ENCODE peak calls at places on chromosomes 7 and 10, in seven cellular contexts. L is bronchial epithelial cell, H is mesothelial cell of epicardium, Q is fibroblast of villous mesenchyme, R is gastrocnemius medialis, V is WTC11, D is fibroblast of lung. I is an unnamed sample.

GRCh38 chr10:99364125-99364524 is 35.0 kb downstream of the CNNM1 start:
- DNase-seq in R (no peak), L (no peak), V (no peak), Q (no peak), D (no peak), H (no peak), I (no peak)

GRCh38 chr10:92213049-92213448 is 77.8 kb downstream of the CPEB3 start:
- DNase-seq in R (no peak), L (no peak), V (no peak), D (no peak), H (no peak), Q (no peak), I (no peak)

GRCh38 chr10:133309111-133309719 is 501 bp downstream of the ZNF511 start:
- DNase-seq in H (peak; percentile 90), V (peak; percentile 94), R (peak; percentile 92), L (peak; percentile 78), D (peak; percentile 90), Q (peak; percentile 94), I (peak; percentile 98)

GRCh38 chr7:28700790-28701203 is 257.3 kb downstream of the TRIL start:
- DNase-seq in V (no peak), R (no peak), H (no peak), Q (no peak), D (no peak), L (no peak), I (no peak)

GRCh38 chr7:464712-465461 is 54.8 kb downstream of the PDGFA start:
- DNase-seq in L (no peak), R (peak; percentile 9), Q (peak; percentile 91), D (peak; percentile 68), H (no peak), V (peak; percentile 10), I (no peak)

GRCh38 chr10:16519908-16520861 is 1.5 kb downstream of the C1QL3 start:
- DNase-seq in V (peak; percentile 27), H (no peak), R (no peak), L (no peak), D (no peak), Q (no peak), I (peak; percentile 40)

GRCh38 chr10:17237915-17238444 is 9.9 kb downstream of the VIM start:
- DNase-seq in H (no peak), D (peak; percentile 39), Q (no peak), L (no peak), V (no peak), R (no peak), I (no peak)

GRCh38 chr10:132587175-132587574 is 49.6 kb downstream of the INPP5A start:
- DNase-seq in H (no peak), Q (no peak), D (no peak), L (no peak), R (no peak), V (peak; percentile 1), I (no peak)

GRCh38 chr7:41911792-41912191 is 208.9 kb upstream of the INHBA start:
- DNase-seq in D (peak; percentile 41), H (no peak), Q (no peak), V (no peak), R (no peak), L (peak; percentile 83), I (no peak)

GRCh38 chr7:12524794-12525386 is 45.6 kb upstream of the SCIN start:
- DNase-seq in R (no peak), Q (peak; percentile 72), H (no peak), V (no peak), D (peak; percentile 87), L (peak; percentile 63), I (peak; percentile 17)

GRCh38 chr10:32227802-32228201 is 119.2 kb downstream of the EPC1 start:
- DNase-seq in R (no peak), L (no peak), D (no peak), Q (no peak), V (no peak), H (no peak), I (no peak)

GRCh38 chr10:113776553-113776952 is 25.1 kb downstream of the PLEKHS1 start:
- DNase-seq in V (no peak), L (no peak), Q (no peak), D (no peak), R (no peak), H (no peak), I (no peak)

GRCh38 chr7:100000239-100000638 is 15.2 kb upstream of the ZKSCAN1 start:
- DNase-seq in Q (no peak), R (no peak), L (no peak), V (no peak), H (no peak), D (no peak), I (no peak)

GRCh38 chr7:99994819-99995218 is 19.0 kb upstream of the AZGP1 start:
- DNase-seq in Q (no peak), V (no peak), R (no peak), H (no peak), D (no peak), L (no peak), I (no peak)

GRCh38 chr7:99996755-99997544 is 18.4 kb upstream of the ZKSCAN1 start:
- DNase-seq in L (no peak), R (no peak), H (no peak), D (no peak), V (no peak), Q (no peak), I (no peak)

GRCh38 chr7:99992330-99993037 is 16.7 kb upstream of the AZGP1 start:
- DNase-seq in H (no peak), L (no peak), R (no peak), Q (no peak), D (no peak), V (no peak), I (no peak)

DNA sequence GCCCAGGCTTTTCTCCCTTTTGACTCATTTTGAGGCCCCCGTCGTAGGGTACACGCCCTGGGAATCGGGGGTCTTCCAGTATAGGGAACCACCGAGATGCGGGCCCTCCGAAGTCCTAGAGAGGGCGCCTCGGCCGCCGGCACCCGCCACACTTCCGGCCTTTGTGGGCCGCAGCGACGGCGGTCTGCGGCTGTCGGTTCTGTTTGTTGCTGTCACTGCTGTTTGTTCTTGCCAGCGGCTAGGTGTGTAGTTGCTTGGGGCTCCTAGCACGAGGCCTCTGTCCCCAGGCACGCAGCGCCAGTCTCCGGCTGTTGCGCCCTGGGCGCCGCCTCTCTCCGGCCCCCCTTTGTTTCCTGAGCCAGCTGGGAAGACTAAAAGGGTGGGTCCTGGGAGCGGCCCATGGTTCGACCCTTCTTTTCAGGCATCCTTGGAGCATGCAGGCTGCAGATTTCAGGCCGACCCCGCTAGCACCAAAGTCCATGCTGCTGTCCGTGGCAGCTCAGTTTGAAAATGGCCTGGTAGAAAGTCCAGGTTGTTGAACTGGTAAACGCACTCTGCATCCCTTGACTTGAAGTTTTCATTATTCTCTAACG is 17.8 kb upstream of the ZKSCAN1 start:
- DNase-seq in Q (peak; percentile 22), L (no peak), V (peak; percentile 66), D (peak; percentile 46), H (no peak), R (peak; percentile 25), I (peak; percentile 77)
- TF ChIP-seq CTCF in Q (no peak), L (peak; percentile 39), V (no peak), D (peak; percentile 28), H (no peak), R (peak; percentile 24), I (no peak)

DNA sequence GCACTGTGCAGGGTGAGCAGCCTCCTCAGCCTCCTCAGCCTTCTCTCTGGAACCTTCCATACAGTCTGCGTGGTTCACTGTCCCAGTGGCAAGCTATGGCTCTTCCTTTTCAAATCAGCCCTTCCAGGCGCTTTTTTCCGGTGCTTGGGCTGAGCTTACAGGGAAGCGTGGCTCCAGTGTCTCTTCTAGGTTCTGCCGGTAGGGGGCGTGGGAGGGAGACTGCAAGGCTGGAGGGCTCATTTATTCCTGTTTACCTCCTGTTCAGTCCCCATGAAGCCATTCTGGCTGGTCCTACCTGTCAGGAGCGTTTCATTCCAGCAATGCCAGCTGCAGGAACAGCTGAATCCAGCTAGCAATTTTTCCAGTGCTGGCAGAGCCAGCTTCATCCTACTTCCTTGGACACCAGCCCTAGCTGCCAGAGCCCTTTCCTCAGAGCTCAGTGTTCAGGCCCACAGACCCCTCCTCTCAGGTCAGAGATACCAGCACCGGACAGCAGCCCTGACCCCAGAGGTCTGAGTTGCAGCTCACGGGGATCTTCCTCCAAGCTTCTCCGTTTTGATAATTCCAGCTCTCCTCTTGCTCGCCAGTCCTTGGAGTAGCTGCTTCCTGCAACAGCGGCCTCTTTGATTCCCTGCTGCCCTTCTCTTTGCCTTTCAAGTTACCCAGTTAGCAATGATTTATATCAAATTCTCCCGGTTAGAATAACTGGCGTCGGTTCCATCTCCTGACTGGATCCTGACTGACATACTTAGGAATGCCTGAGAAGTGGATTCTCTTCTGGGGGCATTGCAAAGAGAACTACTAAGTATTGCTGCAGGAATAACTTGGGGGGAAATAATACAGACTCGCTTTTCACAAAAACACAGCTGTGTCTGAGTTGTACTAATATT is 129.8 kb downstream of the FRMD4A start:
- DNase-seq in D (no peak), R (peak; percentile 18), Q (no peak), V (peak; percentile 80), H (no peak), L (no peak), I (no peak)
- TF ChIP-seq CTCF in D (peak; percentile 32), R (no peak), Q (no peak), V (peak; percentile 81), H (peak; percentile 54), L (peak; percentile 31), I (no peak)

GRCh38 chr7:91618665-91619437 is 261.7 kb downstream of the MTERF1 start:
- DNase-seq in R (no peak), V (no peak), Q (no peak), D (no peak), H (no peak), L (no peak), I (no peak)
- TF ChIP-seq CTCF in R (no peak), V (no peak), Q (no peak), D (no peak), H (no peak), L (no peak), I (no peak)

GRCh38 chr7:141495057-141495456 is 56.2 kb upstream of the AGK start:
- DNase-seq in V (no peak), Q (no peak), L (no peak), D (no peak), R (no peak), H (no peak), I (no peak)

GRCh38 chr7:141501451-141501850 is 49.8 kb upstream of the AGK start:
- DNase-seq in Q (no peak), R (no peak), L (no peak), H (no peak), D (no peak), V (no peak), I (no peak)

GRCh38 chr7:141497391-141497790 is 53.8 kb upstream of the AGK start:
- DNase-seq in D (no peak), H (no peak), L (no peak), R (no peak), Q (no peak), V (no peak), I (no peak)

DNA sequence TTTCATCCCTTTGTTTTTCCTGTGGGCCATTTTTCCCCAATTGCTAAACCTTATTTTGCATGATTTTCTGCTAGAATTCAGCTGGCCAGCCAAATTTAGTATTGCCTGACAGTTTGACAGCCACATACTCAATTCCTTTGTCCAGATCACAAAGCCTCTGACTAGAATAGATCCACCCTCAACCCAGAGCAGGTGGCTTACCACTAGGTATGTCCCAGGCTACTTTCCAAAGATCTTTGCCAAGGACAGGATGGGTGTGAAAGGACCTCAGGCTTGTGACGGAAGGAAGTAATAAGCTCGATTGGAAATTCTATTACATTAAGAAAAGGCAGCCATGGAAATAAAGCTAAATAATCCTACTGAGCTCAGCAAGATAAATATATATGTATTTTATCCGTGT is 50.6 kb upstream of the AGK start:
- DNase-seq in L (no peak), V (no peak), Q (no peak), H (no peak), D (no peak), R (no peak), I (no peak)
- TF ChIP-seq CTCF in L (no peak), V (no peak), Q (no peak), H (no peak), D (no peak), R (no peak), I (no peak)

GRCh38 chr7:102318482-102318971 is 31.9 kb downstream of the SH2B2 start:
- DNase-seq in L (peak; percentile 75), H (no peak), R (no peak), Q (no peak), V (no peak), D (no peak), I (no peak)
- TF ChIP-seq CTCF in L (peak; percentile 2), H (no peak), R (no peak), Q (no peak), V (no peak), D (no peak), I (no peak)